ENCODE peak calls at places on chromosomes 5 and 9, in eight cellular contexts. One of them, this sample, is unnamed.

GRCh38 chr9:128145536-128145935 is 3.7 kb upstream of the LCN2 start:
- DNase-seq in heart right ventricle: no peak
- DNase-seq in fibroblast of mammary gland: no peak
- DNase-seq in psoas muscle: peak; percentile 4
- DNase-seq in HFF-Myc: no peak
- DNase-seq in tibial artery: no peak
- DNase-seq in AG09309: no peak
- DNase-seq in fibroblast of lung: no peak
- DNase-seq in this sample: no peak

GRCh38 chr9:94135222-94135621 is 51.0 kb downstream of the PTPDC1 start:
- DNase-seq in heart right ventricle: no peak
- DNase-seq in AG09309: peak; percentile 67
- DNase-seq in HFF-Myc: peak; percentile 49
- DNase-seq in fibroblast of lung: peak; percentile 97
- DNase-seq in tibial artery: peak; percentile 83
- DNase-seq in fibroblast of mammary gland: peak; percentile 99
- DNase-seq in psoas muscle: no peak
- DNase-seq in this sample: no peak

GRCh38 chr5:127619908-127620479 is 28.9 kb upstream of the CTXN3 start:
- DNase-seq in psoas muscle: no peak
- DNase-seq in AG09309: no peak
- DNase-seq in HFF-Myc: no peak
- DNase-seq in heart right ventricle: no peak
- DNase-seq in fibroblast of mammary gland: no peak
- DNase-seq in fibroblast of lung: no peak
- DNase-seq in tibial artery: no peak
- DNase-seq in this sample: no peak

GRCh38 chr5:41722359-41722950 is 147.8 kb downstream of the OXCT1 start:
- DNase-seq in fibroblast of mammary gland: peak; percentile 10
- DNase-seq in heart right ventricle: no peak
- DNase-seq in fibroblast of lung: no peak
- DNase-seq in tibial artery: no peak
- DNase-seq in HFF-Myc: no peak
- DNase-seq in AG09309: no peak
- DNase-seq in psoas muscle: no peak
- DNase-seq in this sample: no peak

GRCh38 chr5:142720561-142721275 is 34.8 kb upstream of the FGF1 start:
- DNase-seq in AG09309: no peak
- DNase-seq in tibial artery: no peak
- DNase-seq in heart right ventricle: no peak
- DNase-seq in fibroblast of mammary gland: no peak
- DNase-seq in HFF-Myc: no peak
- DNase-seq in psoas muscle: no peak
- DNase-seq in fibroblast of lung: peak; percentile 14
- DNase-seq in this sample: no peak

GRCh38 chr9:111482656-111483418 is 1.3 kb downstream of the ECPAS start:
- DNase-seq in psoas muscle: peak; percentile 85
- DNase-seq in fibroblast of lung: peak; percentile 74
- DNase-seq in HFF-Myc: peak; percentile 12
- DNase-seq in heart right ventricle: peak; percentile 75
- DNase-seq in tibial artery: peak; percentile 83
- DNase-seq in fibroblast of mammary gland: peak; percentile 57
- DNase-seq in AG09309: no peak
- DNase-seq in this sample: no peak

GRCh38 chr5:29208026-29208425 is 1985.5 kb upstream of the CDH6 start:
- DNase-seq in heart right ventricle: no peak
- DNase-seq in AG09309: no peak
- DNase-seq in HFF-Myc: no peak
- DNase-seq in fibroblast of lung: no peak
- DNase-seq in fibroblast of mammary gland: no peak
- DNase-seq in psoas muscle: no peak
- DNase-seq in tibial artery: no peak
- DNase-seq in this sample: no peak

GRCh38 chr5:134958755-134959154 is 9.0 kb upstream of the CATSPER3 start:
- DNase-seq in fibroblast of lung: no peak
- DNase-seq in fibroblast of mammary gland: no peak
- DNase-seq in heart right ventricle: no peak
- DNase-seq in tibial artery: no peak
- DNase-seq in AG09309: no peak
- DNase-seq in psoas muscle: no peak
- DNase-seq in HFF-Myc: no peak
- DNase-seq in this sample: no peak

GRCh38 chr5:155883966-155884555 is 442.9 kb upstream of the SGCD start:
- DNase-seq in fibroblast of lung: no peak
- DNase-seq in HFF-Myc: no peak
- DNase-seq in AG09309: no peak
- DNase-seq in psoas muscle: no peak
- DNase-seq in tibial artery: no peak
- DNase-seq in heart right ventricle: no peak
- DNase-seq in fibroblast of mammary gland: no peak
- DNase-seq in this sample: no peak

GRCh38 chr9:38126730-38127129 is 57.7 kb upstream of the SHB start:
- DNase-seq in fibroblast of mammary gland: no peak
- DNase-seq in heart right ventricle: no peak
- DNase-seq in tibial artery: no peak
- DNase-seq in HFF-Myc: no peak
- DNase-seq in AG09309: no peak
- DNase-seq in fibroblast of lung: no peak
- DNase-seq in psoas muscle: no peak
- DNase-seq in this sample: no peak

GRCh38 chr5:53542917-53543316 is 17.5 kb upstream of the NDUFS4 start:
- DNase-seq in tibial artery: no peak
- DNase-seq in HFF-Myc: no peak
- DNase-seq in fibroblast of lung: no peak
- DNase-seq in AG09309: no peak
- DNase-seq in psoas muscle: no peak
- DNase-seq in heart right ventricle: no peak
- DNase-seq in fibroblast of mammary gland: no peak
- DNase-seq in this sample: no peak

GRCh38 chr5:32501623-32502022 is 57.1 kb upstream of the ZFR start:
- DNase-seq in tibial artery: no peak
- DNase-seq in fibroblast of mammary gland: no peak
- DNase-seq in heart right ventricle: no peak
- DNase-seq in psoas muscle: no peak
- DNase-seq in fibroblast of lung: no peak
- DNase-seq in HFF-Myc: no peak
- DNase-seq in AG09309: no peak
- DNase-seq in this sample: no peak

GRCh38 chr9:84140535-84141101 is 160.0 kb downstream of the RMI1 start:
- DNase-seq in psoas muscle: no peak
- DNase-seq in fibroblast of mammary gland: peak; percentile 14
- DNase-seq in AG09309: no peak
- DNase-seq in HFF-Myc: no peak
- DNase-seq in heart right ventricle: no peak
- DNase-seq in fibroblast of lung: peak; percentile 43
- DNase-seq in tibial artery: no peak
- DNase-seq in this sample: no peak

GRCh38 chr5:173451031-173451430 is 122.8 kb upstream of the STC2 start:
- DNase-seq in AG09309: no peak
- DNase-seq in psoas muscle: no peak
- DNase-seq in fibroblast of mammary gland: peak; percentile 41
- DNase-seq in tibial artery: no peak
- DNase-seq in HFF-Myc: no peak
- DNase-seq in heart right ventricle: no peak
- DNase-seq in fibroblast of lung: no peak
- DNase-seq in this sample: no peak

GRCh38 chr5:74412064-74412463 is 228.5 kb downstream of the ENC1 start:
- DNase-seq in heart right ventricle: no peak
- DNase-seq in psoas muscle: no peak
- DNase-seq in AG09309: no peak
- DNase-seq in tibial artery: no peak
- DNase-seq in fibroblast of mammary gland: no peak
- DNase-seq in fibroblast of lung: no peak
- DNase-seq in HFF-Myc: no peak
- DNase-seq in this sample: no peak

GRCh38 chr5:154395407-154396106 is 50.2 kb upstream of the SAP30L start:
- DNase-seq in AG09309: no peak
- DNase-seq in psoas muscle: peak; percentile 32
- DNase-seq in tibial artery: peak; percentile 40
- DNase-seq in fibroblast of mammary gland: no peak
- DNase-seq in HFF-Myc: no peak
- DNase-seq in fibroblast of lung: no peak
- DNase-seq in heart right ventricle: no peak
- DNase-seq in this sample: no peak

GRCh38 chr5:110963495-110963894 is 108.0 kb upstream of the TSLP start:
- DNase-seq in tibial artery: no peak
- DNase-seq in AG09309: no peak
- DNase-seq in heart right ventricle: no peak
- DNase-seq in HFF-Myc: peak; percentile 6
- DNase-seq in psoas muscle: no peak
- DNase-seq in fibroblast of lung: peak; percentile 14
- DNase-seq in fibroblast of mammary gland: no peak
- DNase-seq in this sample: no peak

GRCh38 chr9:89635007-89635742 is 30.4 kb downstream of the GADD45G start:
- DNase-seq in heart right ventricle: no peak
- DNase-seq in HFF-Myc: no peak
- DNase-seq in fibroblast of mammary gland: peak; percentile 76
- DNase-seq in AG09309: peak; percentile 25
- DNase-seq in tibial artery: no peak
- DNase-seq in fibroblast of lung: peak; percentile 35
- DNase-seq in psoas muscle: no peak
- DNase-seq in this sample: peak; percentile 61

GRCh38 chr9:128587453-128587852 is 35.1 kb downstream of the SPTAN1 start:
- DNase-seq in AG09309: no peak
- DNase-seq in heart right ventricle: no peak
- DNase-seq in tibial artery: no peak
- DNase-seq in psoas muscle: no peak
- DNase-seq in HFF-Myc: no peak
- DNase-seq in fibroblast of lung: no peak
- DNase-seq in fibroblast of mammary gland: no peak
- DNase-seq in this sample: no peak

GRCh38 chr9:84296146-84296843 is 44.3 kb downstream of the SLC28A3 start:
- DNase-seq in fibroblast of mammary gland: peak; percentile 73
- DNase-seq in psoas muscle: no peak
- DNase-seq in AG09309: no peak
- DNase-seq in fibroblast of lung: peak; percentile 39
- DNase-seq in heart right ventricle: no peak
- DNase-seq in HFF-Myc: peak; percentile 15
- DNase-seq in tibial artery: no peak
- DNase-seq in this sample: no peak

GRCh38 chr9:36151306-36152210 is 15.0 kb downstream of the GLIPR2 start:
- DNase-seq in AG09309: no peak
- DNase-seq in fibroblast of lung: peak; percentile 49
- DNase-seq in psoas muscle: peak; percentile 54
- DNase-seq in HFF-Myc: no peak
- DNase-seq in heart right ventricle: peak; percentile 58
- DNase-seq in fibroblast of mammary gland: peak; percentile 68
- DNase-seq in tibial artery: peak; percentile 77
- DNase-seq in this sample: no peak

GRCh38 chr9:105259274-105259673 is 14.8 kb downstream of the SLC44A1 start:
- DNase-seq in fibroblast of lung: peak; percentile 33
- DNase-seq in HFF-Myc: no peak
- DNase-seq in heart right ventricle: no peak
- DNase-seq in AG09309: no peak
- DNase-seq in psoas muscle: no peak
- DNase-seq in fibroblast of mammary gland: no peak
- DNase-seq in tibial artery: no peak
- DNase-seq in this sample: no peak
- H3K4me3 ChIP-seq in fibroblast of lung: no peak overlapping the region
- H3K4me3 ChIP-seq in HFF-Myc: no peak overlapping the region
- H3K4me3 ChIP-seq in heart right ventricle: no peak overlapping the region
- H3K4me3 ChIP-seq in AG09309: no peak overlapping the region
- H3K4me3 ChIP-seq in psoas muscle: no peak overlapping the region
- H3K4me3 ChIP-seq in fibroblast of mammary gland: no peak overlapping the region
- H3K4me3 ChIP-seq in tibial artery: no peak overlapping the region
- H3K4me3 ChIP-seq in this sample: no peak overlapping the region

GRCh38 chr9:126204708-126205225 is 121.9 kb upstream of the MVB12B start:
- DNase-seq in fibroblast of lung: no peak
- DNase-seq in HFF-Myc: no peak
- DNase-seq in tibial artery: no peak
- DNase-seq in AG09309: no peak
- DNase-seq in heart right ventricle: no peak
- DNase-seq in fibroblast of mammary gland: no peak
- DNase-seq in psoas muscle: no peak
- DNase-seq in this sample: no peak

GRCh38 chr9:126204197-126204596 is 122.4 kb upstream of the MVB12B start:
- DNase-seq in heart right ventricle: no peak
- DNase-seq in AG09309: no peak
- DNase-seq in psoas muscle: no peak
- DNase-seq in fibroblast of lung: no peak
- DNase-seq in HFF-Myc: no peak
- DNase-seq in tibial artery: no peak
- DNase-seq in fibroblast of mammary gland: no peak
- DNase-seq in this sample: no peak

GRCh38 chr9:126206099-126206498 is 120.5 kb upstream of the MVB12B start:
- DNase-seq in fibroblast of mammary gland: no peak
- DNase-seq in AG09309: no peak
- DNase-seq in HFF-Myc: no peak
- DNase-seq in psoas muscle: no peak
- DNase-seq in fibroblast of lung: no peak
- DNase-seq in tibial artery: no peak
- DNase-seq in heart right ventricle: no peak
- DNase-seq in this sample: no peak

GRCh38 chr9:126205260-126205659 is 121.4 kb upstream of the MVB12B start:
- DNase-seq in tibial artery: no peak
- DNase-seq in fibroblast of mammary gland: no peak
- DNase-seq in heart right ventricle: no peak
- DNase-seq in psoas muscle: no peak
- DNase-seq in AG09309: no peak
- DNase-seq in HFF-Myc: no peak
- DNase-seq in fibroblast of lung: no peak
- DNase-seq in this sample: no peak

GRCh38 chr9:126203313-126203712 is 123.3 kb upstream of the MVB12B start:
- DNase-seq in AG09309: no peak
- DNase-seq in fibroblast of mammary gland: no peak
- DNase-seq in fibroblast of lung: no peak
- DNase-seq in HFF-Myc: no peak
- DNase-seq in psoas muscle: no peak
- DNase-seq in heart right ventricle: no peak
- DNase-seq in tibial artery: no peak
- DNase-seq in this sample: no peak
- TF ChIP-seq CTCF in AG09309: no peak
- TF ChIP-seq CTCF in fibroblast of mammary gland: peak; percentile 17
- TF ChIP-seq CTCF in fibroblast of lung: peak; percentile 7
- TF ChIP-seq CTCF in HFF-Myc: peak; percentile 51
- TF ChIP-seq CTCF in psoas muscle: no peak
- TF ChIP-seq CTCF in heart right ventricle: no peak
- TF ChIP-seq CTCF in tibial artery: no peak
- TF ChIP-seq CTCF in this sample: peak; percentile 18

DNA sequence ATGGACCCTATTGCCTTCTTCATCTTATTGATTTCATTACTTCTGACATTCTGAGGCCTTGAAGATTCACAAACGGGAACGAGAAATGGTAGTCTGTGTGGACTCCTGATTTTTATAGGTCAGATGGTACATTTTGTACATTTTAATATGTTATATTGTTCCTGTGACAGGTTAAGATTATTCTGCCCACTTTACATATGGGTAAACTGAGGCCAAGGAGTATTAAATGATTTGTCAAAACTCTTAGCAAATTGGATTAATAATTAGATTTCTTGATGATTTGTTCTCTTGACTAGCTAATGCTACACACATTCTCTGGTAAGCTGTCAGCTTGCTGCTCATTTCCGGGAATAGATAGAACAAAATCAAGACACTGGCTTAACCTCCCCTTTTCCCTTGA is 1.9 kb downstream of the FAM53C start:
- DNase-seq in tibial artery: no peak
- DNase-seq in fibroblast of lung: no peak
- DNase-seq in AG09309: no peak
- DNase-seq in psoas muscle: no peak
- DNase-seq in fibroblast of mammary gland: no peak
- DNase-seq in heart right ventricle: no peak
- DNase-seq in HFF-Myc: no peak
- DNase-seq in this sample: no peak
- H3K4me3 ChIP-seq in tibial artery: peak overlapping the region; percentile 80
- H3K4me3 ChIP-seq in fibroblast of lung: no peak overlapping the region
- H3K4me3 ChIP-seq in AG09309: no peak overlapping the region
- H3K4me3 ChIP-seq in psoas muscle: peak overlapping the region; percentile 73
- H3K4me3 ChIP-seq in fibroblast of mammary gland: no peak overlapping the region
- H3K4me3 ChIP-seq in heart right ventricle: no peak overlapping the region
- H3K4me3 ChIP-seq in HFF-Myc: peak overlapping the region; percentile 82
- H3K4me3 ChIP-seq in this sample: no peak overlapping the region

GRCh38 chr5:108278285-108279240 is 103.3 kb downstream of the FBXL17 start:
- DNase-seq in AG09309: no peak
- DNase-seq in HFF-Myc: no peak
- DNase-seq in tibial artery: no peak
- DNase-seq in heart right ventricle: no peak
- DNase-seq in fibroblast of mammary gland: no peak
- DNase-seq in fibroblast of lung: no peak
- DNase-seq in psoas muscle: no peak
- DNase-seq in this sample: no peak
- TF ChIP-seq CTCF in AG09309: no peak
- TF ChIP-seq CTCF in HFF-Myc: no peak
- TF ChIP-seq CTCF in tibial artery: no peak
- TF ChIP-seq CTCF in heart right ventricle: no peak
- TF ChIP-seq CTCF in fibroblast of mammary gland: no peak
- TF ChIP-seq CTCF in fibroblast of lung: no peak
- TF ChIP-seq CTCF in psoas muscle: no peak
- TF ChIP-seq CTCF in this sample: no peak